ENCODE peak calls at places on chromosomes 13 and 19, in eight cellular contexts. X, O, M, E, C, U, N and G are unnamed samples.

GRCh38 chr19:51921949-51922348 is 5.3 kb upstream of the ZNF613 start:
- DNase-seq in X (no peak), O (no peak), M (no peak), E (no peak), C (no peak), U (no peak), N (no peak), G (no peak)

GRCh38 chr19:6740589-6741348 is 1.3 kb downstream of the TRIP10 start:
- DNase-seq in X (peak), O (no peak), M (peak), E (peak), C (peak), U (no peak), N (peak), G (no peak)

GRCh38 chr13:25927363-25927762 is 124.5 kb downstream of the SHISA2 start:
- DNase-seq in X (no peak), O (no peak), M (no peak), E (no peak), C (no peak), U (no peak), N (no peak), G (no peak)

GRCh38 chr13:101049166-101049850 is 367.0 kb downstream of the NALCN start:
- DNase-seq in X (no peak), O (no peak), M (no peak), E (no peak), C (no peak), U (no peak), N (no peak), G (no peak)

GRCh38 chr13:19587635-19588300 is 26.4 kb upstream of the TPTE2 start:
- DNase-seq in X (no peak), O (no peak), M (no peak), E (peak), C (no peak), U (no peak), N (no peak), G (no peak)

GRCh38 chr13:25872871-25873607 is 178.8 kb downstream of the SHISA2 start:
- DNase-seq in X (no peak), O (no peak), M (no peak), E (no peak), C (no peak), U (no peak), N (no peak), G (no peak)

GRCh38 chr19:50465000-50465399 is 11.3 kb upstream of the EMC10 start:
- DNase-seq in X (no peak), O (no peak), M (no peak), E (no peak), C (no peak), U (no peak), N (peak), G (no peak)

GRCh38 chr19:17625043-17625442 is 63.1 kb downstream of the UNC13A start:
- DNase-seq in X (no peak), O (no peak), M (no peak), E (no peak), C (no peak), U (no peak), N (no peak), G (no peak)

GRCh38 chr13:62337109-62337880 is 921.6 kb upstream of the PCDH20 start:
- DNase-seq in X (no peak), O (no peak), M (no peak), E (no peak), C (no peak), U (no peak), N (no peak), G (no peak)

GRCh38 chr19:57310792-57311191 is 9.5 kb upstream of the ZNF543 start:
- DNase-seq in X (no peak), O (no peak), M (no peak), E (no peak), C (no peak), U (no peak), N (no peak), G (no peak)

GRCh38 chr19:17321655-17322489 is 12.5 kb downstream of the DDA1 start:
- DNase-seq in X (no peak), O (no peak), M (no peak), E (no peak), C (no peak), U (no peak), N (no peak), G (no peak)

GRCh38 chr13:39499580-39499979 is 103.4 kb downstream of the LHFPL6 start:
- DNase-seq in X (no peak), O (no peak), M (no peak), E (no peak), C (no peak), U (no peak), N (no peak), G (no peak)

GRCh38 chr13:95020298-95020987 is 280.8 kb downstream of the ABCC4 start:
- DNase-seq in X (no peak), O (no peak), M (no peak), E (no peak), C (no peak), U (no peak), N (no peak), G (no peak)

GRCh38 chr13:106105153-106105552 is 430.3 kb downstream of the EFNB2 start:
- DNase-seq in X (no peak), O (no peak), M (no peak), E (no peak), C (no peak), U (no peak), N (no peak), G (no peak)

GRCh38 chr13:98910501-98910951 is 67.3 kb downstream of the DOCK9 start:
- DNase-seq in X (peak), O (no peak), M (no peak), E (peak), C (no peak), U (no peak), N (no peak), G (no peak)

GRCh38 chr13:48235100-48235813 is 2.3 kb downstream of the ITM2B start:
- DNase-seq in X (no peak), O (peak), M (peak), E (no peak), C (no peak), U (no peak), N (peak), G (no peak)

GRCh38 chr19:18287836-18288772 is 6.7 kb upstream of the JUND start:
- DNase-seq in X (no peak), O (no peak), M (peak), E (no peak), C (no peak), U (peak), N (no peak), G (no peak)

GRCh38 chr19:45440873-45441654 is 17.3 kb upstream of the ERCC1 start:
- DNase-seq in X (no peak), O (no peak), M (no peak), E (peak), C (no peak), U (no peak), N (no peak), G (no peak)

GRCh38 chr19:49820125-49820524 is 2.0 kb downstream of the MED25 start:
- DNase-seq in X (no peak), O (no peak), M (peak), E (no peak), C (no peak), U (no peak), N (no peak), G (no peak)

GRCh38 chr13:92224825-92225224 is 826.4 kb downstream of the GPC5 start:
- DNase-seq in X (no peak), O (no peak), M (no peak), E (no peak), C (no peak), U (no peak), N (no peak), G (no peak)

GRCh38 chr19:15126511-15126910 is 19.3 kb downstream of the SYDE1 start:
- DNase-seq in X (no peak), O (no peak), M (no peak), E (no peak), C (no peak), U (no peak), N (no peak), G (no peak)

GRCh38 chr13:98557934-98558630 is 18.8 kb downstream of the STK24 start:
- DNase-seq in X (no peak), O (no peak), M (peak), E (no peak), C (no peak), U (no peak), N (no peak), G (no peak)

GRCh38 chr13:76035711-76036110 is 399.6 kb downstream of the LMO7 start:
- DNase-seq in X (no peak), O (no peak), M (no peak), E (no peak), C (no peak), U (no peak), N (no peak), G (no peak)

GRCh38 chr13:48234652-48235099 is 1.7 kb downstream of the ITM2B start:
- DNase-seq in X (no peak), O (no peak), M (no peak), E (no peak), C (no peak), U (no peak), N (no peak), G (no peak)

GRCh38 chr13:18946738-18947137 is 234.9 kb downstream of the TUBA3C start:
- DNase-seq in X (no peak), O (peak), M (no peak), E (no peak), C (no peak), U (no peak), N (no peak), G (no peak)

GRCh38 chr13:36038785-36039415 is 92.3 kb downstream of the DCLK1 start:
- DNase-seq in X (no peak), O (no peak), M (no peak), E (no peak), C (no peak), U (no peak), N (no peak), G (no peak)

GRCh38 chr13:103066079-103066880 is at the start of gene SLC10A2:
- DNase-seq in X (no peak), O (no peak), M (no peak), E (no peak), C (no peak), U (no peak), N (peak), G (no peak)

GRCh38 chr13:74931698-74932433 is 550.1 kb downstream of the TBC1D4 start:
- DNase-seq in X (no peak), O (no peak), M (no peak), E (no peak), C (no peak), U (no peak), N (no peak), G (no peak)

GRCh38 chr19:31118292-31118925 is 230.8 kb downstream of the TSHZ3 start:
- DNase-seq in X (no peak), O (no peak), M (no peak), E (no peak), C (no peak), U (no peak), N (peak), G (no peak)

GRCh38 chr13:109790951-109791605 is 4.7 kb upstream of the IRS2 start:
- DNase-seq in X (no peak), O (no peak), M (peak), E (peak), C (no peak), U (no peak), N (peak), G (no peak)

GRCh38 chr19:37931941-37932655 is 25.1 kb downstream of the SIPA1L3 start:
- DNase-seq in X (no peak), O (peak), M (peak), E (peak), C (peak), U (peak), N (peak), G (no peak)

GRCh38 chr19:2602391-2603181 is 99.9 kb downstream of the GNG7 start:
- DNase-seq in X (peak), O (peak), M (peak), E (no peak), C (peak), U (peak), N (peak), G (no peak)
- TF ChIP-seq POLR2A in X (peak), O (no peak), M (peak), E (no peak), C (peak), U (no peak), N (no peak), G (no peak)

GRCh38 chr19:10749435-10750384 is 31.8 kb downstream of the DNM2 start:
- DNase-seq in X (no peak), O (no peak), M (no peak), E (no peak), C (no peak), U (no peak), N (peak), G (no peak)
- TF ChIP-seq POLR2A in X (no peak), O (no peak), M (no peak), E (no peak), C (no peak), U (no peak), N (peak), G (no peak)

DNA sequence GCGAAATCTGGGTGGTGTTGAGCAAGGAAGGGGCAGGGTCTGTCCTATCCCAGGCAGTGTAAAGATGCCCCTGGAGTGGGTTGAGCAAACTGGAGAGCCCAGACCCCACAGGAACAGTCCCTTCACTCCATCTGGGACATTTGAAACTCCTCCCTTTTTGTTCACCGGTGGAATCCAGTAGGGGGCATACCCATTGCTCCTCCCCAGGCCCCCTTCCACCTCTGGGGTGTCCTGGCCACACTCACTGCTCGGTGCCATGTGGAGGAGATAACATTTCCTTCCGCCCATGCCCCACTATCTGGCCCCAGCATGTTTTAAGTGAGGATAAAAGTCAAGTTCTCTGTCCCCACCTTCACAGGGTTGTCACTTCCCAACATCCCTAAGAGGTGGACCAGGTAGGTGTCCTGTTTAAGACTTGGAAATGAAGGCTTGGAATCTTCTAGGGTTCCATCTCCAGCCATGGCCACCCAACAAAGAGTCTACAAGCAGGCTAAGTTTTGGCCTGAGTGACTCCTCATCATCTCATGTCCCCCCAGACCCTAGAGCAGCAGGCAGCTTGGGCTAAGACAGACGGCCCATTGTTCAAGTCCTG is 9.2 kb downstream of the ZNF526 start:
- DNase-seq in X (no peak), O (no peak), M (no peak), E (no peak), C (no peak), U (no peak), N (no peak), G (no peak)
- TF ChIP-seq POLR2A in X (no peak), O (no peak), M (no peak), E (no peak), C (no peak), U (no peak), N (no peak), G (no peak)

GRCh38 chr13:113187263-113187669 is 21.2 kb downstream of the PCID2 start:
- DNase-seq in X (peak), O (no peak), M (peak), E (peak), C (peak), U (no peak), N (peak), G (peak)
- TF ChIP-seq POLR2A in X (no peak), O (no peak), M (no peak), E (no peak), C (no peak), U (no peak), N (no peak), G (no peak)

DNA sequence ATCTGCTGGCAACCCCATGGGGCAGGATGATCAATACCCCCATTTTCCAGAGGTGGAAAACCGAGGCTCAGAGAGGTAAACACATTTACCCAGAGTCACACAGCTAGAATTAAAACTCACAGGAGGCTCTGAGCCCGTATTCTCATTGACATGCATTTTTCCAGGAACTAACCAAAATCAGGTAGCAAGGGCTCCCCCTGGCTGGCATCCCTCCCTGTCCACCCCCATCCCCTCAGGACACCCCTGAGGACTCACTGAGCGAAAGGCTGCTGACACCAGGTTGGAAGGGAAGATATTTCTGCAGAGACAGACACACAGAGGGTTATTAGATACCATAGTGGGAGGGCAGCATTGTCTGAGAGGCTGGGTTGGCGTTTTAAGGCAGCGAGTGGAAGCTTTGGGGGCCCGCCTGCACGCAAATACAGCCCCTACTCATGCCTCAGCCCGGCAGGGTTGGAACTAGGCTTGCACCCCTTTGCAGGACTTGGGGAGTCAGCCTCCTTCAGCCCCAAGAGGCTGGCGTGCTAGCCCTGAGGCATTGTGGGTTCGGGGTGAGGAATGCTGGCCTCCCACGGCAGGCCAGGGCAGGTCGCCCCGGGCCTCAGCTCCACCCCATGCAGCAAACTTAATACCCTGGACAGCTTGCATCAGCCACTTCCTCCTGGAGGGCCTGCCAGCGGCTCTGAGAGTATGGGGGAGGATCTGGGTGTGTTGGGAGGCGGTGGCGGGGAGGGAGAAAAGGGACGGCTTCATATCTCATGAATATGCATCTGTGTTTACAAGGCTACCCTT is 3.9 kb downstream of the SLC1A5 start:
- DNase-seq in X (peak), O (peak), M (no peak), E (peak), C (peak), U (peak), N (peak), G (no peak)
- TF ChIP-seq POLR2A in X (no peak), O (no peak), M (no peak), E (peak), C (no peak), U (no peak), N (peak), G (no peak)

GRCh38 chr13:96020941-96021340 is 32.3 kb downstream of the UGGT2 start:
- DNase-seq in X (no peak), O (no peak), M (no peak), E (no peak), C (no peak), U (no peak), N (no peak), G (no peak)
- TF ChIP-seq POLR2A in X (no peak), O (no peak), M (no peak), E (no peak), C (no peak), U (no peak), N (no peak), G (no peak)

GRCh38 chr19:55322495-55322894 is 2.6 kb downstream of the TMEM150B start:
- DNase-seq in X (no peak), O (no peak), M (no peak), E (no peak), C (no peak), U (no peak), N (peak), G (no peak)

GRCh38 chr19:55320844-55321419 is 4.2 kb downstream of the TMEM150B start:
- DNase-seq in X (no peak), O (no peak), M (no peak), E (no peak), C (no peak), U (no peak), N (no peak), G (no peak)

GRCh38 chr19:55316646-55317045 is 8.5 kb downstream of the TMEM150B start:
- DNase-seq in X (no peak), O (no peak), M (no peak), E (no peak), C (no peak), U (no peak), N (no peak), G (no peak)

GRCh38 chr19:55321466-55321865 is 3.7 kb downstream of the TMEM150B start:
- DNase-seq in X (no peak), O (no peak), M (no peak), E (no peak), C (no peak), U (no peak), N (peak), G (no peak)

DNA sequence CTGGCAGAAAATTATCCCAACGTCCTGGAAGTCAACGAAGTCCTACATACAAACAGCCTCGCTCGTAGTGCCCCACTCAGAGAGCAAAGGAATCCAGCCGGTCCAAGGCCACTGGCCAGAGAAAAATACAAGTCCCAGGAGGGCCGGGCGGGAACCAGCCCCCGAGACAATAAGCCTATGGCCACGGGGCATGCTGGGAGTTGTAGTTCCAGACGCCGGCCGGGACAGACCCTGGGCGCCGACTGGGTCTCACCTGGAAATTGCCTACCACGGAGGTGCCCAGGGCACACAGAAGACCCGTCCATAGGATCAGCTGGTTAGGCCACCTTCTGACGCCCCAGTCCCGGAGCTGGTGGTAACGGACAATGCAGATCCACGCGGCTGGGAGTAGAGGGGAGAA is 5.4 kb downstream of the TMEM150B start:
- DNase-seq in X (no peak), O (no peak), M (peak), E (no peak), C (no peak), U (peak), N (no peak), G (no peak)
- TF ChIP-seq POLR2A in X (no peak), O (no peak), M (no peak), E (no peak), C (no peak), U (no peak), N (no peak), G (no peak)

GRCh38 chr19:41988947-41989346 is 5.1 kb downstream of the ATP1A3 start:
- DNase-seq in X (no peak), O (no peak), M (no peak), E (no peak), C (no peak), U (no peak), N (no peak), G (no peak)

GRCh38 chr19:41991025-41991424 is 3.0 kb downstream of the ATP1A3 start:
- DNase-seq in X (no peak), O (no peak), M (no peak), E (peak), C (no peak), U (no peak), N (no peak), G (no peak)

GRCh38 chr19:41990615-41991014 is 3.4 kb downstream of the ATP1A3 start:
- DNase-seq in X (no peak), O (no peak), M (no peak), E (no peak), C (no peak), U (no peak), N (no peak), G (no peak)

GRCh38 chr19:41987141-41987860 is 6.7 kb downstream of the ATP1A3 start:
- DNase-seq in X (no peak), O (no peak), M (no peak), E (no peak), C (no peak), U (no peak), N (no peak), G (no peak)

DNA sequence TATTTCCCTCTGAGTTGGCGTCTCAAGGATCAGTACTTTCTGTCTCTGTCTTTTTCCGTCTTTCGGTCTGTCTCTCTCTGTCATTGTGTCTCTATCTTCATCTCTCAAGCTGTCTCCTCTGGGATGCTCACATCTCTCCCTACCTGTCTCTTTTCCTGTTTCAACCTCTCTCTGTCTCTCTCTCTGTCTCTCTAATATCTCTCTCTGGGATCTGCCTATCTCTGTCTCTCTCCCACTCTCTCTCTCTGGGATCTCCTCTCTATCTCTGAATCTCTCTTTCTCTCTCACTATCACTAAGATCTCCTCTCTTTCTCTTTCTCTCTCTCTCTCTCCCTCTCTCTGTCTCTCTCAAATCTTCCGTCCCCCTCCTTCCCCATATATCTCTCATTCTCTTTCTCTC is 4.0 kb downstream of the ATP1A3 start:
- DNase-seq in X (no peak), O (no peak), M (no peak), E (no peak), C (no peak), U (no peak), N (no peak), G (no peak)
- TF ChIP-seq POLR2A in X (no peak), O (no peak), M (no peak), E (no peak), C (no peak), U (no peak), N (no peak), G (no peak)

GRCh38 chr19:40716031-40716654 is 543 bp downstream of the COQ8B start:
- DNase-seq in X (peak), O (no peak), M (peak), E (peak), C (no peak), U (peak), N (peak), G (no peak)
- TF ChIP-seq POLR2A in X (no peak), O (no peak), M (no peak), E (no peak), C (no peak), U (no peak), N (no peak), G (no peak)